ENCODE peak calls at places on chromosomes 12 and 14, in ten cellular contexts. C is IMR-90, Z is neural progenitor cell, X is HepG2, D is mammary epithelial cell, I is H9, M is fibroblast of lung, A is MM.1S, K is SK-N-SH, P is GM23338. L is an unnamed sample.

GRCh38 chr14:37122288-37122687 is 50.1 kb downstream of the SLC25A21 start:
- DNase-seq in C (peak; percentile 85), Z (no peak), X (peak; percentile 75), D (peak; percentile 87), I (no peak), M (peak; percentile 81), A (no peak), K (no peak), P (peak; percentile 9), L (no peak)

GRCh38 chr14:35287481-35288013 is 4.6 kb upstream of the PSMA6 start:
- DNase-seq in C (no peak), Z (no peak), X (no peak), D (peak; percentile 52), I (no peak), M (no peak), A (no peak), K (no peak), P (no peak), L (peak; percentile 63)

GRCh38 chr12:66768293-66768692 is 89.4 kb upstream of the GRIP1 start:
- DNase-seq in C (no peak), Z (no peak), X (no peak), D (no peak), I (no peak), M (no peak), A (no peak), K (no peak), P (no peak), L (peak; percentile 38)

GRCh38 chr12:26410686-26411085 is 215.3 kb downstream of the SSPN start:
- DNase-seq in C (no peak), Z (no peak), X (no peak), D (no peak), I (no peak), M (no peak), A (no peak), K (no peak), P (no peak), L (no peak)

GRCh38 chr14:105854600-105855245 is 328.3 kb downstream of the TMEM121 start:
- DNase-seq in C (no peak), Z (no peak), X (no peak), D (no peak), I (peak; percentile 11), M (no peak), A (no peak), K (no peak), P (no peak), L (no peak)

GRCh38 chr12:754238-754816 is 1.9 kb downstream of the WNK1 start:
- DNase-seq in C (no peak), Z (peak; percentile 4), X (no peak), D (peak; percentile 43), I (no peak), M (peak; percentile 28), A (no peak), K (no peak), P (no peak), L (peak; percentile 61)

GRCh38 chr14:76236172-76237130 is 84.7 kb downstream of the GPATCH2L start:
- DNase-seq in C (peak; percentile 55), Z (no peak), X (no peak), D (no peak), I (no peak), M (no peak), A (no peak), K (no peak), P (no peak), L (no peak)

GRCh38 chr14:80100681-80101080 is 110.6 kb downstream of the DIO2 start:
- DNase-seq in C (no peak), Z (no peak), X (no peak), D (no peak), I (no peak), M (no peak), A (no peak), K (no peak), P (no peak), L (no peak)

GRCh38 chr12:84701041-84701440 is 211.6 kb downstream of the SLC6A15 start:
- DNase-seq in C (no peak), Z (no peak), X (no peak), D (no peak), I (no peak), M (no peak), A (no peak), K (no peak), P (no peak), L (no peak)

GRCh38 chr12:22856120-22856699 is 231.2 kb downstream of the ETNK1 start:
- DNase-seq in C (peak; percentile 45), Z (peak; percentile 24), X (peak; percentile 20), D (peak; percentile 13), I (no peak), M (peak; percentile 67), A (peak; percentile 34), K (peak; percentile 37), P (peak; percentile 67), L (peak; percentile 72)

GRCh38 chr14:68596211-68596610 is 196.7 kb downstream of the ZFP36L1 start:
- DNase-seq in C (no peak), Z (no peak), X (no peak), D (no peak), I (no peak), M (no peak), A (no peak), K (no peak), P (no peak), L (no peak)

GRCh38 chr14:89417469-89418225 is 614 bp upstream of the FOXN3 start:
- DNase-seq in C (peak; percentile 33), Z (peak; percentile 57), X (peak; percentile 74), D (peak; percentile 35), I (peak; percentile 49), M (peak; percentile 57), A (peak; percentile 63), K (peak; percentile 61), P (peak; percentile 64), L (peak; percentile 84)

GRCh38 chr14:77681196-77682157 is 26.3 kb downstream of the ALKBH1 start:
- DNase-seq in C (peak; percentile 25), Z (no peak), X (peak; percentile 60), D (peak; percentile 60), I (no peak), M (peak; percentile 15), A (no peak), K (no peak), P (no peak), L (no peak)

DNA sequence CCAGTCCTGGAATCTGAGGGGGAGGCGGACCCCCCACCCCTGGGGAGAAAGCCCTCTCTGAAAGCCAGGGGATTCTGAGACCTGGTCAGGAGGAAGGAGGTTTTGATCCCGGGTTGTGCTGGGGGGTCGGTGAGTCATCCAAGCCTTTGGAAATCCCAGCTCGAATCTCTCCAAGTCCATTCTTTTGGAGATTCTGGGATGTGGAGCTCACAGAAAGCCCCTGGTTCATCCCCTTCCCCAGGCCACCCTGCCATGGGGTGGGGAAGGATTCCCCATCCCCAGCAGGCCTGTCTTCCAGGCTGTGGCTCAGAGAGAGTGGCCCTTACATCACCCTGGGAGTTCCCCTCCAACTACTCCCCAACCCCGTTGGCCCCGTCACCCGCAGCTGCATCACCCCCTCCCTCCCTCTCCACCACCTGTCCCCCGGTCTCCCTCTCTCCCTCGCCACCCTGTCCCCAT is 14.3 kb downstream of the EXOC3L4 start:
- DNase-seq in C (peak; percentile 73), Z (no peak), X (no peak), D (no peak), I (peak; percentile 50), M (peak; percentile 52), A (no peak), K (no peak), P (peak; percentile 61), L (no peak)
- H3K27ac ChIP-seq in C (peak overlapping the region; percentile 3), Z (no peak overlapping the region), X (no peak overlapping the region), D (no peak overlapping the region), I (no peak overlapping the region), M (no peak overlapping the region), A (no peak overlapping the region), K (peak overlapping the region; percentile 15), P (no peak overlapping the region), L (no peak overlapping the region)

DNA sequence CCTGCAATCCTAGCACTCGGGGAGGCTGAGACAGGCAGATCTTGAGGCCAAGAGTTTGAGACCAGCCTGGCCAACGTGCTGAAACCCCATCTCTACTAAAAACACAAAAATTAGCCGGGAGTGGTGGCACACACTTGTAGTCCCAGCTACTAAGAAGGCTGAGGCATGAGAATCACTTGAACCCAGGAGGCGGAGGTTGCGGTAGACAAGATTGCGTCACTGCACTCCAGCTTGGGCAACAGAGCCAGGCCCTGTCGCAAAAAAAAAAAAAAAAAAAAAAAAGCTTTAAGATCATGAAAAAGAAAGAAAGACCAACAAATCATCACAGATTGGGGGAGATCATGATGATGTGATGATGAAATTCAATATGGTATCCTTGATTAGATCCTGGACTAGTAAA is 30.6 kb downstream of the WDR89 start:
- DNase-seq in C (no peak), Z (no peak), X (no peak), D (no peak), I (no peak), M (no peak), A (no peak), K (no peak), P (no peak), L (no peak)
- H4K20me1 ChIP-seq in C (no peaks in the 10 kb centered on the region), Z (no peaks in the 10 kb centered on the region), X (no peaks in the 10 kb centered on the region), D (no peaks in the 10 kb centered on the region), I (no peaks in the 10 kb centered on the region), M (no peaks in the 10 kb centered on the region), A (no peaks in the 10 kb centered on the region), K (no peaks in the 10 kb centered on the region), P (peaks cover 6% of the 10 kb centered on the region), L (no peaks in the 10 kb centered on the region)

GRCh38 chr12:116533343-116534248 is 25.6 kb upstream of the MAP1LC3B2 start:
- DNase-seq in C (peak; percentile 83), Z (peak; percentile 95), X (no peak), D (no peak), I (peak; percentile 95), M (peak; percentile 94), A (peak; percentile 57), K (peak; percentile 94), P (peak; percentile 94), L (peak; percentile 84)
- H3K27ac ChIP-seq in C (peak overlapping the region; percentile 55), Z (no peak overlapping the region), X (no peak overlapping the region), D (no peak overlapping the region), I (no peak overlapping the region), M (no peak overlapping the region), A (peak overlapping the region; percentile 45), K (peak overlapping the region; percentile 72), P (peak overlapping the region; percentile 91), L (no peak overlapping the region)

GRCh38 chr14:99841436-99842071 is 48.3 kb downstream of the EML1 start:
- DNase-seq in C (no peak), Z (no peak), X (no peak), D (no peak), I (no peak), M (no peak), A (no peak), K (no peak), P (no peak), L (no peak)

GRCh38 chr14:99839696-99840095 is 46.5 kb downstream of the EML1 start:
- DNase-seq in C (no peak), Z (no peak), X (no peak), D (no peak), I (no peak), M (no peak), A (no peak), K (no peak), P (no peak), L (no peak)

GRCh38 chr14:99838555-99839193 is 45.5 kb downstream of the EML1 start:
- DNase-seq in C (peak; percentile 59), Z (peak; percentile 88), X (peak; percentile 84), D (no peak), I (peak; percentile 59), M (peak; percentile 13), A (no peak), K (no peak), P (peak; percentile 94), L (no peak)

GRCh38 chr14:99840774-99841305 is 47.6 kb downstream of the EML1 start:
- DNase-seq in C (no peak), Z (no peak), X (no peak), D (no peak), I (no peak), M (no peak), A (no peak), K (no peak), P (no peak), L (no peak)

GRCh38 chr14:99840265-99840664 is 47.1 kb downstream of the EML1 start:
- DNase-seq in C (no peak), Z (no peak), X (no peak), D (no peak), I (no peak), M (no peak), A (no peak), K (no peak), P (no peak), L (no peak)
- H4K20me1 ChIP-seq in C (peaks cover 27% of the 10 kb centered on the region), Z (peaks cover 55% of the 10 kb centered on the region), X (no peaks in the 10 kb centered on the region), D (peaks cover 3% of the 10 kb centered on the region), I (no peaks in the 10 kb centered on the region), M (no peaks in the 10 kb centered on the region), A (no peaks in the 10 kb centered on the region), K (no peaks in the 10 kb centered on the region), P (no peaks in the 10 kb centered on the region), L (no peaks in the 10 kb centered on the region)

L was measured in Karpas-422.